ENCODE peak calls at places on chromosomes 5 and 9, in six cellular contexts. V is HepG2, I is HT1080, P is right cardiac atrium, A is left cardiac atrium, R is frontal cortex. Z is an unnamed sample.

GRCh38 chr5:100826133-100826532 is 76.9 kb downstream of the ST8SIA4 start:
- DNase-seq in V (no peak), I (no peak), P (no peak), A (no peak), R (no peak), Z (no peak)

GRCh38 chr9:80994892-80995291 is 694.5 kb downstream of the TLE1 start:
- DNase-seq in V (no peak), I (peak), P (no peak), A (no peak), R (no peak), Z (no peak)

GRCh38 chr9:96156578-96156977 is 145.4 kb downstream of the HSD17B3 start:
- DNase-seq in V (no peak), I (no peak), P (peak), A (peak), R (no peak), Z (no peak)

GRCh38 chr5:176365663-176366574 is 632 bp downstream of the ARL10 start:
- DNase-seq in V (no peak), I (no peak), P (peak), A (peak), R (peak), Z (peak)

GRCh38 chr5:157607371-157608161 is 32.0 kb upstream of the ADAM19 start:
- DNase-seq in V (no peak), I (peak), P (no peak), A (no peak), R (no peak), Z (peak)

GRCh38 chr5:23223846-23224245 is 283.6 kb upstream of the PRDM9 start:
- DNase-seq in V (no peak), I (peak), P (no peak), A (no peak), R (no peak), Z (no peak)

GRCh38 chr9:123394291-123395235 is 38.6 kb downstream of the CRB2 start:
- DNase-seq in V (no peak), I (no peak), P (no peak), A (no peak), R (no peak), Z (no peak)

GRCh38 chr9:18829858-18830257 is 203.2 kb downstream of the SAXO1 start:
- DNase-seq in V (no peak), I (peak), P (no peak), A (no peak), R (no peak), Z (no peak)

GRCh38 chr9:132181796-132182521 is 20.1 kb downstream of the NTNG2 start:
- DNase-seq in V (no peak), I (no peak), P (peak), A (peak), R (no peak), Z (no peak)

GRCh38 chr9:133656211-133657119 is 20.3 kb downstream of the DBH start:
- DNase-seq in V (no peak), I (no peak), P (peak), A (no peak), R (no peak), Z (no peak)

Z was measured in hepatocyte.